ENCODE peak calls at places on chromosomes 13 and 19, in six cellular contexts. One of them, this sample, is unnamed.

GRCh38 chr19:46378268-46378667 is 31.4 kb downstream of the PPP5C start:
- DNase-seq in cardiac muscle cell: peak
- DNase-seq in PC-3: no peak
- DNase-seq in brain microvascular endothelial cell: peak
- DNase-seq in uterus: no peak
- DNase-seq in esophagus muscularis mucosa: no peak
- DNase-seq in this sample: no peak

GRCh38 chr13:43567608-43568007 is 219.2 kb downstream of the ENOX1 start:
- DNase-seq in brain microvascular endothelial cell: no peak
- DNase-seq in PC-3: peak
- DNase-seq in cardiac muscle cell: peak
- DNase-seq in esophagus muscularis mucosa: no peak
- DNase-seq in uterus: no peak
- DNase-seq in this sample: peak

GRCh38 chr19:48321372-48321621 is 4.1 kb upstream of the EMP3 start:
- DNase-seq in brain microvascular endothelial cell: peak
- DNase-seq in cardiac muscle cell: peak
- DNase-seq in esophagus muscularis mucosa: peak
- DNase-seq in uterus: peak
- DNase-seq in PC-3: peak
- DNase-seq in this sample: peak

GRCh38 chr13:83450586-83450985 is 431.7 kb downstream of the SLITRK1 start:
- DNase-seq in uterus: no peak
- DNase-seq in cardiac muscle cell: peak
- DNase-seq in brain microvascular endothelial cell: no peak
- DNase-seq in esophagus muscularis mucosa: no peak
- DNase-seq in PC-3: no peak
- DNase-seq in this sample: no peak

GRCh38 chr13:99982741-99983400 is 1.3 kb downstream of the ZIC2 start:
- DNase-seq in PC-3: no peak
- DNase-seq in uterus: no peak
- DNase-seq in cardiac muscle cell: no peak
- DNase-seq in brain microvascular endothelial cell: no peak
- DNase-seq in esophagus muscularis mucosa: peak
- DNase-seq in this sample: no peak

GRCh38 chr19:51082641-51083040 is at the start of gene KLK14:
- DNase-seq in esophagus muscularis mucosa: no peak
- DNase-seq in brain microvascular endothelial cell: no peak
- DNase-seq in PC-3: no peak
- DNase-seq in uterus: no peak
- DNase-seq in cardiac muscle cell: no peak
- DNase-seq in this sample: no peak

GRCh38 chr19:8089664-8090601 is 37.4 kb downstream of the CCL25 start:
- DNase-seq in esophagus muscularis mucosa: no peak
- DNase-seq in PC-3: no peak
- DNase-seq in uterus: no peak
- DNase-seq in brain microvascular endothelial cell: no peak
- DNase-seq in cardiac muscle cell: no peak
- DNase-seq in this sample: no peak

GRCh38 chr13:110216403-110217041 is 90.4 kb downstream of the COL4A1 start:
- DNase-seq in brain microvascular endothelial cell: peak
- DNase-seq in PC-3: no peak
- DNase-seq in uterus: peak
- DNase-seq in cardiac muscle cell: peak
- DNase-seq in esophagus muscularis mucosa: no peak
- DNase-seq in this sample: no peak

GRCh38 chr13:44188257-44188656 is 185.4 kb upstream of the SERP2 start:
- DNase-seq in esophagus muscularis mucosa: no peak
- DNase-seq in uterus: no peak
- DNase-seq in cardiac muscle cell: peak
- DNase-seq in PC-3: peak
- DNase-seq in brain microvascular endothelial cell: peak
- DNase-seq in this sample: peak

GRCh38 chr13:29577135-29578051 is 18.1 kb downstream of the SLC7A1 start:
- DNase-seq in brain microvascular endothelial cell: no peak
- DNase-seq in cardiac muscle cell: no peak
- DNase-seq in uterus: no peak
- DNase-seq in esophagus muscularis mucosa: no peak
- DNase-seq in PC-3: peak
- DNase-seq in this sample: no peak

GRCh38 chr13:64993514-64994164 is 2236.5 kb downstream of the PCDH9 start:
- DNase-seq in brain microvascular endothelial cell: no peak
- DNase-seq in cardiac muscle cell: no peak
- DNase-seq in PC-3: no peak
- DNase-seq in esophagus muscularis mucosa: no peak
- DNase-seq in uterus: no peak
- DNase-seq in this sample: no peak

GRCh38 chr13:48873598-48873997 is 102.1 kb upstream of the FNDC3A start:
- DNase-seq in esophagus muscularis mucosa: no peak
- DNase-seq in cardiac muscle cell: peak
- DNase-seq in uterus: no peak
- DNase-seq in brain microvascular endothelial cell: no peak
- DNase-seq in PC-3: peak
- DNase-seq in this sample: peak

GRCh38 chr19:719081-719512 is 10.4 kb downstream of the PALM start:
- DNase-seq in brain microvascular endothelial cell: no peak
- DNase-seq in PC-3: no peak
- DNase-seq in uterus: peak
- DNase-seq in cardiac muscle cell: peak
- DNase-seq in esophagus muscularis mucosa: no peak
- DNase-seq in this sample: no peak

GRCh38 chr19:1455336-1456120 is 5.6 kb downstream of the APC2 start:
- DNase-seq in cardiac muscle cell: peak
- DNase-seq in PC-3: peak
- DNase-seq in brain microvascular endothelial cell: peak
- DNase-seq in uterus: peak
- DNase-seq in esophagus muscularis mucosa: no peak
- DNase-seq in this sample: peak

GRCh38 chr13:44050450-44051063 is 170.9 kb downstream of the LACC1 start:
- DNase-seq in uterus: no peak
- DNase-seq in cardiac muscle cell: peak
- DNase-seq in brain microvascular endothelial cell: peak
- DNase-seq in PC-3: peak
- DNase-seq in esophagus muscularis mucosa: no peak
- DNase-seq in this sample: peak

GRCh38 chr13:95035311-95036109 is 265.7 kb downstream of the ABCC4 start:
- DNase-seq in cardiac muscle cell: no peak
- DNase-seq in brain microvascular endothelial cell: no peak
- DNase-seq in uterus: no peak
- DNase-seq in esophagus muscularis mucosa: no peak
- DNase-seq in PC-3: no peak
- DNase-seq in this sample: no peak

GRCh38 chr13:52848455-52849190 is at the start of gene PCDH8:
- DNase-seq in esophagus muscularis mucosa: no peak
- DNase-seq in brain microvascular endothelial cell: no peak
- DNase-seq in cardiac muscle cell: peak
- DNase-seq in PC-3: no peak
- DNase-seq in uterus: no peak
- DNase-seq in this sample: no peak

GRCh38 chr19:48595171-48595570 is 11.4 kb upstream of the SPACA4 start:
- DNase-seq in brain microvascular endothelial cell: no peak
- DNase-seq in uterus: no peak
- DNase-seq in cardiac muscle cell: no peak
- DNase-seq in esophagus muscularis mucosa: no peak
- DNase-seq in PC-3: no peak
- DNase-seq in this sample: no peak

GRCh38 chr13:75481176-75482069 is 546 bp downstream of the TBC1D4 start:
- DNase-seq in brain microvascular endothelial cell: no peak
- DNase-seq in cardiac muscle cell: peak
- DNase-seq in esophagus muscularis mucosa: no peak
- DNase-seq in PC-3: peak
- DNase-seq in uterus: peak
- DNase-seq in this sample: peak

GRCh38 chr13:30739646-30740642 is 4.6 kb downstream of the ALOX5AP start:
- DNase-seq in brain microvascular endothelial cell: peak
- DNase-seq in uterus: no peak
- DNase-seq in PC-3: peak
- DNase-seq in esophagus muscularis mucosa: no peak
- DNase-seq in cardiac muscle cell: peak
- DNase-seq in this sample: peak

GRCh38 chr19:38849746-38850230 is at the start of gene HNRNPL:
- DNase-seq in PC-3: no peak
- DNase-seq in uterus: no peak
- DNase-seq in cardiac muscle cell: no peak
- DNase-seq in brain microvascular endothelial cell: no peak
- DNase-seq in esophagus muscularis mucosa: no peak
- DNase-seq in this sample: peak

GRCh38 chr19:21328402-21328801 is 808 bp downstream of the ZNF708 start:
- DNase-seq in brain microvascular endothelial cell: no peak
- DNase-seq in esophagus muscularis mucosa: no peak
- DNase-seq in uterus: no peak
- DNase-seq in cardiac muscle cell: peak
- DNase-seq in PC-3: no peak
- DNase-seq in this sample: peak

GRCh38 chr13:21957833-21958232 is 287.0 kb downstream of the FGF9 start:
- DNase-seq in cardiac muscle cell: no peak
- DNase-seq in uterus: no peak
- DNase-seq in esophagus muscularis mucosa: no peak
- DNase-seq in brain microvascular endothelial cell: no peak
- DNase-seq in PC-3: no peak
- DNase-seq in this sample: no peak

GRCh38 chr13:109669234-109669612 is 117.2 kb downstream of the IRS2 start:
- DNase-seq in cardiac muscle cell: no peak
- DNase-seq in PC-3: no peak
- DNase-seq in brain microvascular endothelial cell: no peak
- DNase-seq in esophagus muscularis mucosa: peak
- DNase-seq in uterus: no peak
- DNase-seq in this sample: no peak

GRCh38 chr19:16325161-16325527 is 518 bp downstream of the KLF2 start:
- DNase-seq in uterus: no peak
- DNase-seq in cardiac muscle cell: no peak
- DNase-seq in esophagus muscularis mucosa: no peak
- DNase-seq in PC-3: no peak
- DNase-seq in brain microvascular endothelial cell: no peak
- DNase-seq in this sample: no peak

GRCh38 chr19:57566396-57567256 is 7.0 kb upstream of the ZNF550 start:
- DNase-seq in esophagus muscularis mucosa: no peak
- DNase-seq in cardiac muscle cell: peak
- DNase-seq in uterus: no peak
- DNase-seq in brain microvascular endothelial cell: no peak
- DNase-seq in PC-3: no peak
- DNase-seq in this sample: no peak

DNA sequence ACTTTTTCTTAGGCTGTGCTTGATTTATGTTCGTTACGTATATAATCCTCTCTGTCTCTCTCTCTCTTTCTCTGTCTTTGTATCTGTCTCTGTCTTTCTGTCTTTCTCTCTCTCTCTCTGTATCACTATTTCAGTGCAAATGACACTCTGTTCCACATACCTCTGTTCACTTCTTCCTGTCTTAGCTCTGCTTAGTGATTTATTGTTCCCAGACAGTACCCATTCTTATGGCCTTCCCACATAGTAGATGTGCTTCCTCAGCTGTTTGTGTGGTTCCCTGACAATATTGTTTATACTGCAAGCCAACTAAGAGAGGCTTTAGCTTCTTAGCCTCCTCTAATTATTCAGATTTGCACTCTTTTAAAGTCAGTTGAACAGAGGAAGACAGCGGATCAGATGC is 1244.2 kb downstream of the DIAPH3 start:
- DNase-seq in esophagus muscularis mucosa: no peak
- DNase-seq in PC-3: no peak
- DNase-seq in brain microvascular endothelial cell: no peak
- DNase-seq in cardiac muscle cell: no peak
- DNase-seq in uterus: no peak
- DNase-seq in this sample: no peak
- TF ChIP-seq CTCF in esophagus muscularis mucosa: no peak
- TF ChIP-seq CTCF in PC-3: no peak
- TF ChIP-seq CTCF in brain microvascular endothelial cell: no peak
- TF ChIP-seq CTCF in cardiac muscle cell: no peak
- TF ChIP-seq CTCF in uterus: no peak
- TF ChIP-seq CTCF in this sample: no peak

GRCh38 chr19:3613765-3614661 is 7.3 kb upstream of the TBXA2R start:
- DNase-seq in brain microvascular endothelial cell: no peak
- DNase-seq in uterus: no peak
- DNase-seq in esophagus muscularis mucosa: no peak
- DNase-seq in PC-3: no peak
- DNase-seq in cardiac muscle cell: no peak
- DNase-seq in this sample: no peak
- H3K27ac ChIP-seq in brain microvascular endothelial cell: no peak
- H3K27ac ChIP-seq in uterus: no peak
- H3K27ac ChIP-seq in esophagus muscularis mucosa: peak
- H3K27ac ChIP-seq in PC-3: no peak
- H3K27ac ChIP-seq in cardiac muscle cell: no peak
- H3K27ac ChIP-seq in this sample: no peak

DNA sequence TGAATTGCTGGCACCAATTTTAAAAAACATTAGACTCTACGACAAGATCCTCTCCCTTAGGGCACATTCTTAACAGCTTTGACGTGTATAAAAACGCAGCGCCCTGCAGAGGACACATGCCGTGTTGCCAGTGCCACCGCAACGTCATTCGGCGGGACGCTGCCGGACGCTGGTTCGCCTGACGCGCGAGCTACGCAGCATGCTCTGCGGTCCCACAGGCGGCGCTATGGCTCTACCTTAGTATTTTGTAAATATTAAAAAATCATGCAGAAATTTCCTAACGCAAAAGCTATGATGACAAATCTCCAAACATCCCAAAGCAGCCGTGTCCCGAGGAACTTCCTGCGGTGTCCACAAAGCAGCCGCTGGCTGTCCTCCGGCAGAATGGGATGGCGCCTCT is 4.2 kb upstream of the ADPRHL1 start:
- DNase-seq in cardiac muscle cell: no peak
- DNase-seq in esophagus muscularis mucosa: peak
- DNase-seq in brain microvascular endothelial cell: no peak
- DNase-seq in uterus: no peak
- DNase-seq in PC-3: no peak
- DNase-seq in this sample: no peak
- TF ChIP-seq CTCF in cardiac muscle cell: peak
- TF ChIP-seq CTCF in esophagus muscularis mucosa: no peak
- TF ChIP-seq CTCF in brain microvascular endothelial cell: peak
- TF ChIP-seq CTCF in uterus: no peak
- TF ChIP-seq CTCF in PC-3: no peak
- TF ChIP-seq CTCF in this sample: no peak

DNA sequence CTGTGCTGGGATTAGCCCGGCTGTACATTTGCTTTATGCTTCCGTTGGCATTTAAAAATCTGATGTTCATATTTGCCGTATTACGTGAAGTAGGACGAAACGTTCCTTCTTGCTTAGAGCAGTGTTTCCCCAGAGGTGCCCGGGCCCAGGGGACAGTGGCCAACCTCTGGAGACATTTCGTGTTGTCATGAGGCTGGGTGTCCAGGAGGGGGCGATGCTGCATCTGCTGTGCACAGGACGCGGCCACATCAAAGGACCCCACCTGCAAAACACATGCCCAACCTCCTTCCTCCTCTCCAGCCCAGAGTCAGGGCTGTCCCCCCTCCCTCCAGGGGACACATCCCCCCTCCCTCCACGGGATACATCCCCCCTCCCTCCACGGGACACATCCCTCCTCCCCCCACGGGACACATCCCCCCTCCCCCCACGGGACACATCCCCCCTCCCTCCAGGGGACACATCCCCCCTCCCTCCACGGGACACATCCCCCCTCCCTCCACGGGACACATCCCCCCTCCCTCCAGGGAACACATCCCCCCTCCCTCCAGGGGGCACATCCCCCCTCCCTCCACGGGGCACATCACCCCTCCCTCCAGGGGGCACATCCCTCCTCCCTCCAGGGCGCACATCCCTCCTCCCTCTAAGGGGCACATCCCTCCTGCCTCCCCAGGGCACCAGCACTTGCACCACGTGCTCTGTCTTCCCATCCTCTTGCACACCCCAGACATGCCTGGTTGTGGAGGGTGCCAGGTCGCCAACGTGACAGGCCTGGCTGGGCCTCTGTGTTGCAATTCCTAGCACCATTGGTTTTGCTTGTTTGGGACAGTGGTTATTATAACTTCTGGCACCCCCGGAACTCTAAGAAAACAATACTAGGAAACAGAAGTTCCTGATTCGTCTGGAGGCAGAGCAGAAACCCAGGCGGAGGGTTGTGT is 46.7 kb downstream of the GAS6 start:
- DNase-seq in brain microvascular endothelial cell: peak
- DNase-seq in uterus: peak
- DNase-seq in cardiac muscle cell: peak
- DNase-seq in esophagus muscularis mucosa: peak
- DNase-seq in PC-3: peak
- DNase-seq in this sample: peak
- H3K27ac ChIP-seq in brain microvascular endothelial cell: no peak
- H3K27ac ChIP-seq in uterus: peak
- H3K27ac ChIP-seq in cardiac muscle cell: no peak
- H3K27ac ChIP-seq in esophagus muscularis mucosa: peak
- H3K27ac ChIP-seq in PC-3: no peak
- H3K27ac ChIP-seq in this sample: peak